ENCODE peak calls at places on chromosomes 2 and 18, in six cellular contexts. I, Y, Z, L, G and C are unnamed samples.

GRCh38 chr2:113185643-113186315 is 12.0 kb downstream of the PSD4 start:
- DNase-seq in I (no peak), Y (no peak), Z (no peak), L (no peak), G (no peak), C (no peak)

GRCh38 chr2:189082576-189082975 is 97.0 kb downstream of the COL5A2 start:
- DNase-seq in I (no peak), Y (no peak), Z (no peak), L (no peak), G (no peak), C (no peak)

GRCh38 chr2:29528891-29529520 is 392.4 kb downstream of the ALK start:
- DNase-seq in I (no peak), Y (no peak), Z (no peak), L (no peak), G (no peak), C (no peak)

GRCh38 chr2:25122367-25122766 is 46.0 kb downstream of the POMC start:
- DNase-seq in I (no peak), Y (no peak), Z (no peak), L (no peak), G (no peak), C (no peak)

GRCh38 chr2:69973335-69973735 is 11.9 kb upstream of the ASPRV1 start:
- DNase-seq in I (no peak), Y (no peak), Z (no peak), L (no peak), G (no peak), C (no peak)

GRCh38 chr18:68735498-68736343 is 20.8 kb upstream of the TMX3 start:
- DNase-seq in I (peak), Y (peak), Z (peak), L (no peak), G (no peak), C (no peak)

GRCh38 chr2:134460583-134460998 is 206.7 kb downstream of the MGAT5 start:
- DNase-seq in I (peak), Y (peak), Z (peak), L (no peak), G (no peak), C (peak)

GRCh38 chr18:63908858-63909257 is 1.1 kb downstream of the SERPINB10 start:
- DNase-seq in I (no peak), Y (peak), Z (no peak), L (no peak), G (no peak), C (no peak)

GRCh38 chr2:128421861-128422311 is 103.2 kb upstream of the HS6ST1 start:
- DNase-seq in I (no peak), Y (no peak), Z (no peak), L (peak), G (no peak), C (no peak)

GRCh38 chr2:238159676-238160205 is 971 bp downstream of the ERFE start:
- DNase-seq in I (no peak), Y (no peak), Z (no peak), L (no peak), G (no peak), C (no peak)

GRCh38 chr2:241752689-241753276 is 18.4 kb downstream of the D2HGDH start:
- DNase-seq in I (no peak), Y (no peak), Z (no peak), L (no peak), G (no peak), C (no peak)

GRCh38 chr18:36073676-36074075 is 6.3 kb upstream of the RPRD1A start:
- DNase-seq in I (no peak), Y (no peak), Z (no peak), L (no peak), G (no peak), C (no peak)

GRCh38 chr2:33129661-33130447 is 183.1 kb downstream of the LTBP1 start:
- DNase-seq in I (no peak), Y (no peak), Z (no peak), L (no peak), G (no peak), C (no peak)

GRCh38 chr2:111042772-111043771 is 77.6 kb upstream of the BCL2L11 start:
- DNase-seq in I (no peak), Y (no peak), Z (no peak), L (peak), G (no peak), C (no peak)

GRCh38 chr18:59904051-59904601 is 4.3 kb downstream of the PMAIP1 start:
- DNase-seq in I (no peak), Y (no peak), Z (no peak), L (no peak), G (no peak), C (no peak)

GRCh38 chr2:59904145-59904544 is 649.3 kb downstream of the BCL11A start:
- DNase-seq in I (no peak), Y (no peak), Z (no peak), L (no peak), G (no peak), C (no peak)

GRCh38 chr2:30627162-30627561 is 180.1 kb downstream of the CAPN13 start:
- DNase-seq in I (no peak), Y (no peak), Z (no peak), L (no peak), G (no peak), C (no peak)

GRCh38 chr2:219592721-219593120 is 4.9 kb upstream of the STK11IP start:
- DNase-seq in I (no peak), Y (no peak), Z (no peak), L (no peak), G (no peak), C (no peak)

GRCh38 chr18:76979111-76979751 is 153.4 kb downstream of the MBP start:
- DNase-seq in I (no peak), Y (no peak), Z (no peak), L (peak), G (no peak), C (no peak)

GRCh38 chr2:63432373-63432772 is 155.9 kb downstream of the WDPCP start:
- DNase-seq in I (no peak), Y (no peak), Z (no peak), L (no peak), G (no peak), C (no peak)

GRCh38 chr2:70548233-70548632 is 5.4 kb downstream of the TGFA start:
- DNase-seq in I (no peak), Y (no peak), Z (no peak), L (no peak), G (no peak), C (no peak)

GRCh38 chr2:62999905-63000304 is 50.7 kb upstream of the OTX1 start:
- DNase-seq in I (no peak), Y (no peak), Z (no peak), L (no peak), G (no peak), C (no peak)

GRCh38 chr2:226213717-226214116 is 585.9 kb downstream of the IRS1 start:
- DNase-seq in I (no peak), Y (no peak), Z (no peak), L (no peak), G (no peak), C (no peak)

GRCh38 chr2:42788478-42788793 is 3.9 kb downstream of the HAAO start:
- DNase-seq in I (no peak), Y (no peak), Z (no peak), L (no peak), G (no peak), C (no peak)

GRCh38 chr2:236184701-236185100 is 16.5 kb upstream of the GBX2 start:
- DNase-seq in I (no peak), Y (no peak), Z (no peak), L (no peak), G (no peak), C (no peak)

GRCh38 chr2:159098815-159099455 is 130.5 kb downstream of the TANC1 start:
- DNase-seq in I (no peak), Y (no peak), Z (no peak), L (no peak), G (no peak), C (no peak)

GRCh38 chr2:47767880-47768609 is 14.9 kb upstream of the MSH6 start:
- DNase-seq in I (no peak), Y (no peak), Z (peak), L (peak), G (peak), C (peak)

GRCh38 chr2:206556357-206556949 is 85.8 kb upstream of the FAM237A start:
- DNase-seq in I (peak), Y (peak), Z (peak), L (no peak), G (no peak), C (no peak)

GRCh38 chr18:37430346-37431076 is 135.1 kb downstream of the CELF4 start:
- DNase-seq in I (no peak), Y (no peak), Z (no peak), L (no peak), G (no peak), C (no peak)

GRCh38 chr18:73509460-73509859 is 638.2 kb downstream of the FBXO15 start:
- DNase-seq in I (no peak), Y (no peak), Z (no peak), L (no peak), G (no peak), C (no peak)

GRCh38 chr2:150495993-150496627 is 8.6 kb upstream of the RND3 start:
- DNase-seq in I (no peak), Y (no peak), Z (no peak), L (no peak), G (no peak), C (no peak)

GRCh38 chr18:5543854-5544389 is at the start of gene EPB41L3:
- DNase-seq in I (no peak), Y (no peak), Z (no peak), L (no peak), G (no peak), C (no peak)

GRCh38 chr2:114769110-114769509 is 326.7 kb downstream of the DPP10 start:
- DNase-seq in I (no peak), Y (no peak), Z (no peak), L (no peak), G (no peak), C (no peak)

GRCh38 chr2:34601561-34601960 is 1002.5 kb upstream of the FAM98A start:
- DNase-seq in I (no peak), Y (no peak), Z (no peak), L (no peak), G (no peak), C (no peak)

GRCh38 chr2:118169359-118170005 is 81.2 kb downstream of the INSIG2 start:
- DNase-seq in I (no peak), Y (no peak), Z (no peak), L (no peak), G (no peak), C (no peak)

GRCh38 chr2:181368036-181368435 is 89.2 kb upstream of the ITGA4 start:
- DNase-seq in I (no peak), Y (no peak), Z (no peak), L (no peak), G (no peak), C (no peak)

GRCh38 chr2:112187805-112188596 is 49.8 kb downstream of the FBLN7 start:
- DNase-seq in I (no peak), Y (peak), Z (no peak), L (peak), G (no peak), C (no peak)

GRCh38 chr2:101036562-101036961 is 34.5 kb downstream of the RPL31 start:
- DNase-seq in I (no peak), Y (no peak), Z (no peak), L (peak), G (no peak), C (no peak)